ENCODE peak calls at places on chromosomes 5 and 9, in ten cellular contexts. R is spleen, M is IMR-90, J is heart left ventricle, T is tibial nerve, E is erythroblast, X is ovary, U is transverse colon, I is H54, A is Peyer's patch. P is an unnamed sample.

GRCh38 chr5:14038341-14038959 is 94.0 kb upstream of the DNAH5 start:
- DNase-seq in U (no peak), M (peak; percentile 97), J (no peak), I (peak; percentile 61), T (no peak), X (no peak), E (no peak), A (no peak), R (no peak), P (no peak)

GRCh38 chr5:100828756-100829342 is 74.2 kb downstream of the ST8SIA4 start:
- DNase-seq in X (no peak), A (no peak), J (no peak), R (no peak), E (no peak), T (no peak), I (no peak), U (no peak), M (no peak), P (no peak)

GRCh38 chr5:33852837-33853236 is 39.0 kb downstream of the ADAMTS12 start:
- DNase-seq in R (no peak), U (no peak), X (no peak), I (no peak), E (no peak), T (no peak), A (no peak), M (no peak), J (no peak), P (no peak)

GRCh38 chr9:123772967-123773366 is 157.0 kb downstream of the DENND1A start:
- DNase-seq in A (no peak), R (no peak), M (no peak), E (no peak), J (no peak), I (no peak), T (no peak), U (no peak), X (no peak), P (no peak)

GRCh38 chr9:92747459-92748232 is 17.0 kb downstream of the BICD2 start:
- DNase-seq in E (no peak), J (no peak), X (peak; percentile 16), T (no peak), M (peak; percentile 49), I (peak; percentile 55), U (no peak), A (no peak), R (peak; percentile 62), P (no peak)

GRCh38 chr9:125690679-125691078 is 16.3 kb downstream of the MAPKAP1 start:
- DNase-seq in T (no peak), A (no peak), J (no peak), E (no peak), R (no peak), U (no peak), I (no peak), X (no peak), M (no peak), P (no peak)

GRCh38 chr5:113204525-113205161 is 228.0 kb downstream of the DCP2 start:
- DNase-seq in A (no peak), E (no peak), T (peak; percentile 72), R (no peak), J (peak; percentile 23), U (peak; percentile 32), X (peak; percentile 79), M (peak; percentile 64), I (no peak), P (peak; percentile 82)

GRCh38 chr9:130298663-130299279 is 33.2 kb downstream of the HMCN2 start:
- DNase-seq in J (no peak), T (no peak), A (peak; percentile 21), I (no peak), M (no peak), R (no peak), U (no peak), E (no peak), X (no peak), P (no peak)

GRCh38 chr5:173239233-173239593 is 4.2 kb upstream of the NKX2-5 start:
- DNase-seq in J (no peak), R (no peak), T (no peak), X (no peak), E (no peak), U (no peak), A (no peak), I (no peak), M (no peak), P (no peak)

GRCh38 chr9:126637002-126637849 is 23.5 kb downstream of the LMX1B start:
- DNase-seq in J (no peak), T (no peak), A (no peak), I (no peak), R (no peak), X (no peak), E (no peak), U (no peak), M (no peak), P (no peak)

GRCh38 chr5:109053995-109054417 is 306.3 kb downstream of the FER start:
- DNase-seq in U (no peak), X (no peak), J (no peak), I (no peak), M (peak; percentile 92), R (no peak), T (no peak), E (no peak), A (no peak), P (no peak)

GRCh38 chr5:14143843-14144585 is 872 bp downstream of the TRIO start:
- DNase-seq in A (peak; percentile 78), I (no peak), R (peak; percentile 92), J (peak; percentile 45), X (peak; percentile 51), E (peak; percentile 56), U (peak; percentile 51), T (no peak), M (no peak), P (peak; percentile 67)

GRCh38 chr9:128636024-128636390 is 20.6 kb downstream of the DYNC2I2 start:
- DNase-seq in X (peak; percentile 44), R (no peak), E (no peak), T (no peak), A (peak; percentile 84), U (peak; percentile 75), J (peak; percentile 68), I (peak; percentile 74), M (no peak), P (peak; percentile 97)

GRCh38 chr5:131634666-131634995 is 398 bp downstream of the RAPGEF6 start:
- DNase-seq in R (no peak), A (no peak), I (peak; percentile 13), J (peak; percentile 53), E (peak; percentile 81), T (peak; percentile 39), M (peak; percentile 46), X (no peak), U (peak; percentile 66), P (no peak)

GRCh38 chr5:10632110-10632903 is 68.4 kb downstream of the ANKRD33B start:
- DNase-seq in M (peak; percentile 59), R (peak; percentile 91), A (no peak), E (no peak), T (no peak), I (peak; percentile 42), X (no peak), U (peak; percentile 53), J (no peak), P (no peak)
- TF ChIP-seq POLR2A in M (no peak), R (no peak), A (no peak), E (no peak), T (no peak), I (no peak), X (no peak), U (no peak), J (no peak), P (no peak)

GRCh38 chr9:4762889-4763521 is 22.0 kb upstream of the AK3 start:
- DNase-seq in E (peak; percentile 95), A (peak; percentile 52), X (no peak), J (peak; percentile 25), T (peak; percentile 34), U (peak; percentile 53), R (peak; percentile 86), M (no peak), I (no peak), P (peak; percentile 61)
- TF ChIP-seq POLR2A in E (peak; percentile 52), A (no peak), X (no peak), J (no peak), T (no peak), U (no peak), R (no peak), M (no peak), I (no peak), P (no peak)

GRCh38 chr5:537098-537497 is 12.8 kb upstream of the SLC9A3 start:
- DNase-seq in A (no peak), T (no peak), E (no peak), I (no peak), X (no peak), U (no peak), J (no peak), R (peak; percentile 51), M (no peak), P (no peak)
- TF ChIP-seq POLR2A in A (no peak), T (no peak), E (no peak), I (no peak), X (no peak), U (no peak), J (no peak), R (no peak), M (no peak), P (no peak)

DNA sequence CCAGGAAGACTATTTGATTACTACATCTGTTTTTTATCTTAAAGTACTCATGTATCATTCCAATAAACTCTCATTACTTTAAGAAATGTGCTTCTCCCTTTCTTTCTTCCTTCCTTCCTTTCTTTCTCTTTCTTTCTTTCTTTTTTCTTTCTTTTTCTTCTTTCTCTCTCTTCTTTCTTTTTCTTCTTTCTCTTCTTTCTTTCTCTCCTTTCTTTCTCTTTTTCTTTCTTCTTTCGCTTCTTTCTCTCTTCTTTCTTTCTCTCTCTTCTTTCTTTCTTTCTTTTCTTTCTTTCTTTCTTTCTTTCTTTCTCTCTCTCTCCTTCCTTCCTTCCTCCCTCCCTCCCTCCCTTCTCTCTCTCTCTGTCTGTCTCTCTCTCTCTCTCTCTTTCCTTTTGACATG is 298.6 kb upstream of the ANKH start:
- DNase-seq in I (no peak), U (no peak), R (no peak), E (no peak), A (no peak), M (no peak), X (no peak), T (no peak), J (no peak), P (no peak)
- TF ChIP-seq POLR2A in I (no peak), U (no peak), R (no peak), E (no peak), A (no peak), M (no peak), X (no peak), T (no peak), J (no peak), P (no peak)

DNA sequence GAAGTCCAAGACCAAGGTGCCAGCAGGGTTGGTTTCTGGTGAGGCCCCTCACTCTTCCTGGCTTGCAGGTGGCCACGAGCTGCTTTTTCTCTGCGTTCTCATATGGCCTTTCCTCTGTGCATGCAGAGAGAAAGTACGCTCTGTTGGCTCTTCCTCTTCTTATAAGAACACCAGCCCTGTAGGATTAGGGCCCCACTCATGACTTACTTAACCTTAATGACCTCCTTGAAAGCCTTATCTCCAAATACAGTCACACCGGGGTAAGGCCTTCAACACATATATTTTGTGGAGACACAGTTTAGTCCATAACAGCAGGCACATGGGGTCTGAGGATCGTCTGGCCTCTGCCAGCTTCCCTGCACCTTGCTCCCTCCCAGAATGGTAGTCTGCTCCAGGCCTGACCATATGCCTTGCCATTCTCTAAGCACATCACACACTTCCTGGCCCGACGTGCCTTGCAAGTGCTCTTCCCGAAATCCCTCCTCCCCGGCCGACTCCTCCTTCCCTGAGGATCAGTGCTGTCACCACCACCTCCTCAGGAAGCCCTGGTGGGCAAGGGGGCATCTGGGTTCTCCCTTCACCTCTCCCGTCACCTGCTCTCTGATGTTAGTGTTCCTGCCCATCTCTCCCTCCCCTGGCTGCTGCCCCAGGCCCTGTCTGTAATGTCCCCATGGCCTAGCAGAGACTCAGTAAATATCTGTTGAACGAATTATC is 200.7 kb downstream of the AOPEP start:
- DNase-seq in I (no peak), U (no peak), E (peak; percentile 5), T (no peak), J (no peak), R (no peak), A (no peak), X (no peak), M (no peak), P (no peak)
- TF ChIP-seq POLR2A in I (no peak), U (no peak), E (no peak), T (no peak), J (no peak), R (no peak), A (no peak), X (no peak), M (no peak), P (no peak)